ENCODE peak calls at places on chromosomes 5 and 9, in four cellular contexts. V is mammary epithelial cell, W is Panc1, U is left ventricle myocardium inferior. F is an unnamed sample.
A peak's percentile ranks its signal among the peaks of the same experiment; 100 is the strongest.

GRCh38 chr9:137479892-137480685 is 21.0 kb upstream of the NSMF start:
- DNase-seq in U (no peak), W (no peak), V (no peak), F (no peak)

GRCh38 chr5:103562453-103563157 is at the start of gene NUDT12:
- DNase-seq in W (peak; percentile 60), V (peak; percentile 70), U (peak; percentile 65), F (peak; percentile 63)

GRCh38 chr5:169229342-169229892 is 71.5 kb downstream of the SLIT3 start:
- DNase-seq in W (no peak), U (no peak), V (no peak), F (no peak)

GRCh38 chr5:33205070-33205469 is 235.7 kb upstream of the TARS1 start:
- DNase-seq in W (no peak), U (no peak), V (no peak), F (no peak)

GRCh38 chr5:116923344-116923743 is 348.7 kb upstream of the SEMA6A start:
- DNase-seq in W (no peak), U (no peak), V (no peak), F (no peak)

GRCh38 chr5:90168399-90168798 is 241.2 kb downstream of the CETN3 start:
- DNase-seq in W (no peak), V (no peak), U (no peak), F (no peak)

GRCh38 chr9:129483467-129484324 is 137.2 kb downstream of the C9orf50 start:
- DNase-seq in V (peak; percentile 80), W (no peak), U (peak; percentile 90), F (peak; percentile 66)

GRCh38 chr5:1199649-1200494 is 1.5 kb upstream of the SLC6A19 start:
- DNase-seq in U (no peak), V (no peak), W (no peak), F (peak; percentile 95)

GRCh38 chr9:136881691-136882108 is 4.6 kb upstream of the TRAF2 start:
- DNase-seq in W (no peak), V (peak; percentile 19), U (no peak), F (peak; percentile 80)

GRCh38 chr9:19032411-19032810 is 598 bp downstream of the SAXO1 start:
- DNase-seq in V (no peak), W (no peak), U (no peak), F (no peak)

GRCh38 chr9:26748449-26749058 is 144.0 kb downstream of the CAAP1 start:
- DNase-seq in U (no peak), V (no peak), W (no peak), F (no peak)
- H3K4me3 ChIP-seq in U (no peak overlapping the region), V (no peak overlapping the region), W (no peak overlapping the region), F (no peak overlapping the region)

DNA sequence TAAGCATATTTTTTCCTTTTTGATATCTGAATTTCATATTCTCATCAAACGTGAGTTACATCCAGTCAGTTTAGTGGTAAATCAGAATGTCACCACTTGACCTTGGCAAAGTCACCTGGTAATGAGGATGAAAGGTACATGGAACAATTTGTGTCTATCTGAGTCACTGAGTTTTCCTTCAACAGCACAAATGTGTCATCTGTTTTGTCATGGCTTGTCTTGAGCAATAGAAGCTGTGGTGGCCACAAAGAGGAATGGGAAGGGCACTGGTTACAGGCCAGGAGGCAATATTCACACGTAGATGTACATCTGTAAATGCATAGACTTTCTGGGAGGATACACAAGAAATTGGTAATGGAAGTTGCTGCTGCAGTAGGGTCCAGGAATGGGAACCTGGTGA is 8.4 kb upstream of the ZNF474 start:
- DNase-seq in W (no peak), V (peak; percentile 79), U (no peak), F (no peak)
- H3K9me3 ChIP-seq in W (no peaks in the 10 kb centered on the region), V (no peaks in the 10 kb centered on the region), U (no peaks in the 10 kb centered on the region), F (no peaks in the 10 kb centered on the region)

GRCh38 chr5:111774525-111774924 is 17.5 kb upstream of the NREP start:
- DNase-seq in U (peak; percentile 17), V (peak; percentile 12), W (no peak), F (peak; percentile 10)
- H3K4me3 ChIP-seq in U (no peak overlapping the region), V (no peak overlapping the region), W (no peak overlapping the region), F (no peak overlapping the region)

DNA sequence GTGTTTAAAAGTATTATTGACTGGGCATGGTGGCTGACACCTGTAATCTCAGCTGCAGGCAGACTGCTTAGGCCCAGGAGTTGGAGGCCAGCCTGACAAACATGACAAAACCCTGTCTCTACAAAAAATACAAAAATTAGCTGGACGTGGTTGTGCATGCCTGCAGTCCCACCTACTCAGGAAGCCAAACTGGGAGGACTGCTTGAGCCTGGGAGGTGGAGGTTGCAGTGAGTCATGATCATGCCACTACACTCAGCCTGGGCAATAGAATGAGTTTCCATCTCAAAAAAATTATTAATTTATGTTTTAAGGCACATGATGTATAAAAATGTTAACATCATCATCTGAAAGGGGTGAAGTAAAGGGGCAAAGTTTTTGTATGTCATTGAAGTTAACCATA is 49.7 kb upstream of the FNIP1 start:
- DNase-seq in V (peak; percentile 52), U (no peak), W (no peak), F (no peak)
- H3K9me3 ChIP-seq in V (peaks cover 14% of the 10 kb centered on the region), U (peaks cover 56% of the 10 kb centered on the region), W (no peaks in the 10 kb centered on the region), F (no peaks in the 10 kb centered on the region)

GRCh38 chr5:83133797-83134196 is 56.5 kb downstream of the XRCC4 start:
- DNase-seq in U (no peak), V (no peak), W (no peak), F (no peak)
- H3K4me3 ChIP-seq in U (no peak overlapping the region), V (no peak overlapping the region), W (no peak overlapping the region), F (no peak overlapping the region)

DNA sequence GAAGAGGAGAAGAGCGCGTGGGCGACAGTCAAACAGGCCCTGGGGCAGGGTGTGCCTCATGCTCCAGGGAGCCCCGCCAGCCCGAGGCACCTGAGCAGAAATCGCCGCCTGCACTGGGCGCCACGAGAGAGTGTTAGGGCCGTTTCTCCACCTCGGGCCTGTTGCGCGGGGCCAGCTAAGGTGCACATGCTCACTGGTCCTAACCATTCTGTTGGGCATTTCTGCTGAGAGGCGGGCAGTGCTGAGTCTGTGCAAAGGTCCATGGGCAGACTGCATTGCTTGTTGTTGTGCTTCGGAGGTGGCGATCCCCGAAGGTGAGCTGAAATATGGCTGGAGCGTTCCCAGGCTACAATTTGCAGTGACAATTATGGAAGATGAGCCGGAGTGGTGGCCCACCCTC is 367.8 kb upstream of the SPATA31A5 start:
- DNase-seq in V (no peak), U (no peak), W (no peak), F (no peak)
- H3K9me3 ChIP-seq in V (peaks cover 8% of the 10 kb centered on the region), U (peaks cover 43% of the 10 kb centered on the region), W (no peaks in the 10 kb centered on the region), F (peaks cover 8% of the 10 kb centered on the region)

GRCh38 chr9:127838375-127839078 is 15.9 kb downstream of the ENG start:
- DNase-seq in V (peak; percentile 50), U (peak; percentile 71), W (peak; percentile 8), F (no peak)
- H3K4me3 ChIP-seq in V (no peak overlapping the region), U (peak overlapping the region; percentile 49), W (no peak overlapping the region), F (no peak overlapping the region)